ENCODE peak calls at places on chromosome 18, in nine cellular contexts. Z, F, G, E, A, B, L, O and R are unnamed samples.
A peak's percentile ranks its signal among the peaks of the same experiment; 100 is the strongest.

GRCh38 chr18:48460929-48461583 is 51.9 kb upstream of the ZBTB7C start:
- DNase-seq in F (no peak), B (peak; percentile 67), E (no peak), A (no peak), O (no peak), L (peak; percentile 17), Z (no peak), G (no peak), R (no peak)

GRCh38 chr18:73511751-73512525 is 635.7 kb downstream of the FBXO15 start:
- DNase-seq in O (no peak), E (no peak), A (no peak), F (no peak), L (no peak), Z (no peak), B (no peak), G (no peak), R (no peak)

GRCh38 chr18:45324489-45325111 is 290.7 kb upstream of the SLC14A2 start:
- DNase-seq in L (no peak), G (peak; percentile 13), E (peak; percentile 48), F (no peak), O (no peak), B (no peak), Z (no peak), A (no peak), R (no peak)

GRCh38 chr18:5868218-5868904 is 27.0 kb downstream of the TMEM200C start:
- DNase-seq in Z (no peak), O (no peak), G (no peak), B (peak; percentile 78), E (peak; percentile 14), A (peak; percentile 59), L (peak; percentile 48), F (peak; percentile 80), R (no peak)

GRCh38 chr18:50128506-50129271 is 66.3 kb downstream of the MYO5B start:
- DNase-seq in B (peak; percentile 66), O (no peak), Z (no peak), E (no peak), F (no peak), L (no peak), G (no peak), A (no peak), R (no peak)

GRCh38 chr18:48037481-48038271 is 107.2 kb upstream of the SMAD2 start:
- DNase-seq in Z (no peak), A (no peak), B (no peak), F (no peak), E (peak; percentile 41), L (no peak), G (no peak), O (peak; percentile 60), R (no peak)

GRCh38 chr18:9103488-9103887 is 989 bp downstream of the NDUFV2 start:
- DNase-seq in Z (peak; percentile 43), L (no peak), B (no peak), O (no peak), F (no peak), E (no peak), G (no peak), A (no peak), R (peak; percentile 31)

GRCh38 chr18:48334845-48335244 is 74.3 kb downstream of the ZBTB7C start:
- DNase-seq in F (no peak), A (no peak), L (no peak), B (no peak), O (no peak), G (no peak), E (no peak), Z (no peak), R (no peak)

GRCh38 chr18:12324991-12325725 is 17.1 kb downstream of the TUBB6 start:
- DNase-seq in F (no peak), A (no peak), L (no peak), G (no peak), Z (no peak), O (no peak), B (no peak), E (no peak), R (no peak)

GRCh38 chr18:8814206-8814605 is 108.8 kb downstream of the MTCL1 start:
- DNase-seq in L (peak; percentile 65), Z (no peak), A (no peak), G (no peak), E (no peak), B (no peak), F (no peak), O (no peak), R (no peak)

GRCh38 chr18:41940506-41941215 is 14.4 kb upstream of the PIK3C3 start:
- DNase-seq in Z (no peak), O (peak; percentile 14), E (no peak), B (peak; percentile 17), A (peak; percentile 52), G (no peak), L (peak; percentile 98), F (no peak), R (no peak)